ENCODE peak calls at places on chromosome 22, in six cellular contexts. One of them, this sample, is unnamed.

GRCh38 chr22:39277135-39277607 is 32.4 kb upstream of the PDGFB start:
- DNase-seq in HCT116: no peak
- DNase-seq in neural progenitor cell: no peak
- DNase-seq in PC-3: peak; percentile 73
- DNase-seq in H1: no peak
- DNase-seq in mammary epithelial cell: peak; percentile 45
- DNase-seq in this sample: no peak

GRCh38 chr22:17990942-17991341 is 33.4 kb downstream of the MICAL3 start:
- DNase-seq in H1: no peak
- DNase-seq in PC-3: no peak
- DNase-seq in HCT116: no peak
- DNase-seq in mammary epithelial cell: no peak
- DNase-seq in neural progenitor cell: no peak
- DNase-seq in this sample: no peak

GRCh38 chr22:43303166-43303565 is 40.0 kb downstream of the SCUBE1 start:
- DNase-seq in H1: no peak
- DNase-seq in PC-3: no peak
- DNase-seq in neural progenitor cell: no peak
- DNase-seq in HCT116: no peak
- DNase-seq in mammary epithelial cell: no peak
- DNase-seq in this sample: no peak

GRCh38 chr22:38327805-38328204 is 10.6 kb upstream of the CSNK1E start:
- DNase-seq in PC-3: peak; percentile 61
- DNase-seq in mammary epithelial cell: peak; percentile 94
- DNase-seq in neural progenitor cell: no peak
- DNase-seq in H1: no peak
- DNase-seq in HCT116: no peak
- DNase-seq in this sample: no peak

GRCh38 chr22:50712341-50713007 is 25.5 kb upstream of the ACR start:
- DNase-seq in H1: no peak
- DNase-seq in PC-3: no peak
- DNase-seq in neural progenitor cell: no peak
- DNase-seq in HCT116: no peak
- DNase-seq in mammary epithelial cell: no peak
- DNase-seq in this sample: peak; percentile 31

GRCh38 chr22:11629661-11630385 is 3898.2 kb upstream of the OR11H1 start:
- DNase-seq in neural progenitor cell: no peak
- DNase-seq in H1: no peak
- DNase-seq in HCT116: no peak
- DNase-seq in PC-3: no peak
- DNase-seq in mammary epithelial cell: no peak
- DNase-seq in this sample: no peak

GRCh38 chr22:38289583-38290082 is 16.8 kb upstream of the TMEM184B start:
- DNase-seq in HCT116: no peak
- DNase-seq in PC-3: no peak
- DNase-seq in H1: no peak
- DNase-seq in mammary epithelial cell: no peak
- DNase-seq in neural progenitor cell: no peak
- DNase-seq in this sample: no peak

GRCh38 chr22:25013634-25014033 is 61.1 kb downstream of the KIAA1671 start:
- DNase-seq in mammary epithelial cell: peak; percentile 52
- DNase-seq in neural progenitor cell: no peak
- DNase-seq in H1: no peak
- DNase-seq in HCT116: no peak
- DNase-seq in PC-3: peak; percentile 68
- DNase-seq in this sample: no peak

GRCh38 chr22:28907311-28908008 is 24.1 kb downstream of the ZNRF3 start:
- DNase-seq in mammary epithelial cell: no peak
- DNase-seq in H1: no peak
- DNase-seq in PC-3: no peak
- DNase-seq in neural progenitor cell: no peak
- DNase-seq in HCT116: no peak
- DNase-seq in this sample: no peak

GRCh38 chr22:34976474-34976873 is 89.5 kb upstream of the ISX start:
- DNase-seq in neural progenitor cell: no peak
- DNase-seq in PC-3: no peak
- DNase-seq in H1: no peak
- DNase-seq in HCT116: no peak
- DNase-seq in mammary epithelial cell: no peak
- DNase-seq in this sample: no peak

GRCh38 chr22:49704345-49705215 is 123.1 kb downstream of the BRD1 start:
- DNase-seq in PC-3: no peak
- DNase-seq in HCT116: no peak
- DNase-seq in H1: no peak
- DNase-seq in mammary epithelial cell: no peak
- DNase-seq in neural progenitor cell: no peak
- DNase-seq in this sample: peak; percentile 37

GRCh38 chr22:44486538-44486937 is 11.5 kb downstream of the RTL6 start:
- DNase-seq in H1: no peak
- DNase-seq in neural progenitor cell: no peak
- DNase-seq in PC-3: no peak
- DNase-seq in HCT116: no peak
- DNase-seq in mammary epithelial cell: no peak
- DNase-seq in this sample: no peak

GRCh38 chr22:24039046-24039445 is 27.9 kb downstream of the CABIN1 start:
- DNase-seq in PC-3: no peak
- DNase-seq in neural progenitor cell: no peak
- DNase-seq in mammary epithelial cell: no peak
- DNase-seq in H1: no peak
- DNase-seq in HCT116: no peak
- DNase-seq in this sample: peak; percentile 3

GRCh38 chr22:49828599-49828965 is 909 bp upstream of the BRD1 start:
- DNase-seq in mammary epithelial cell: no peak
- DNase-seq in PC-3: no peak
- DNase-seq in neural progenitor cell: no peak
- DNase-seq in H1: no peak
- DNase-seq in HCT116: no peak
- DNase-seq in this sample: no peak

GRCh38 chr22:17115311-17115710 is 5.8 kb downstream of the TMEM121B start:
- DNase-seq in mammary epithelial cell: no peak
- DNase-seq in PC-3: no peak
- DNase-seq in HCT116: no peak
- DNase-seq in H1: no peak
- DNase-seq in neural progenitor cell: no peak
- DNase-seq in this sample: no peak

GRCh38 chr22:32785636-32786418 is 15.7 kb upstream of the TIMP3 start:
- DNase-seq in HCT116: no peak
- DNase-seq in neural progenitor cell: no peak
- DNase-seq in mammary epithelial cell: no peak
- DNase-seq in H1: no peak
- DNase-seq in PC-3: no peak
- DNase-seq in this sample: no peak

GRCh38 chr22:49958462-49958921 is 2.1 kb upstream of the PIM3 start:
- DNase-seq in neural progenitor cell: no peak
- DNase-seq in mammary epithelial cell: no peak
- DNase-seq in H1: no peak
- DNase-seq in PC-3: no peak
- DNase-seq in HCT116: no peak
- DNase-seq in this sample: no peak

GRCh38 chr22:45998638-45999378 is 21.8 kb upstream of the WNT7B start:
- DNase-seq in neural progenitor cell: no peak
- DNase-seq in H1: no peak
- DNase-seq in HCT116: no peak
- DNase-seq in PC-3: no peak
- DNase-seq in mammary epithelial cell: no peak
- DNase-seq in this sample: no peak

GRCh38 chr22:30297276-30298004 is 8.1 kb upstream of the CASTOR1 start:
- DNase-seq in mammary epithelial cell: no peak
- DNase-seq in HCT116: no peak
- DNase-seq in neural progenitor cell: no peak
- DNase-seq in H1: no peak
- DNase-seq in PC-3: no peak
- DNase-seq in this sample: no peak

GRCh38 chr22:46583571-46583970 is 36.6 kb upstream of the GRAMD4 start:
- DNase-seq in HCT116: no peak
- DNase-seq in H1: no peak
- DNase-seq in PC-3: no peak
- DNase-seq in neural progenitor cell: no peak
- DNase-seq in mammary epithelial cell: no peak
- DNase-seq in this sample: peak; percentile 35

GRCh38 chr22:41841085-41841712 is 8.3 kb downstream of the SREBF2 start:
- DNase-seq in HCT116: no peak
- DNase-seq in mammary epithelial cell: no peak
- DNase-seq in PC-3: peak; percentile 60
- DNase-seq in H1: no peak
- DNase-seq in neural progenitor cell: no peak
- DNase-seq in this sample: no peak

GRCh38 chr22:23256986-23257888 is 76.9 kb downstream of the BCR start:
- DNase-seq in PC-3: no peak
- DNase-seq in mammary epithelial cell: peak; percentile 32
- DNase-seq in HCT116: no peak
- DNase-seq in H1: no peak
- DNase-seq in neural progenitor cell: no peak
- DNase-seq in this sample: no peak

GRCh38 chr22:38313384-38313955 is 3.8 kb downstream of the CSNK1E start:
- DNase-seq in mammary epithelial cell: peak; percentile 90
- DNase-seq in PC-3: peak; percentile 73
- DNase-seq in HCT116: no peak
- DNase-seq in neural progenitor cell: peak; percentile 39
- DNase-seq in H1: no peak
- DNase-seq in this sample: no peak

GRCh38 chr22:45290410-45290936 is 5.7 kb downstream of the UPK3A start:
- DNase-seq in PC-3: peak; percentile 64
- DNase-seq in H1: no peak
- DNase-seq in neural progenitor cell: peak; percentile 69
- DNase-seq in mammary epithelial cell: peak; percentile 67
- DNase-seq in HCT116: peak; percentile 64
- DNase-seq in this sample: peak; percentile 77

GRCh38 chr22:22167791-22168189 is 76.8 kb upstream of the VPREB1 start:
- DNase-seq in H1: no peak
- DNase-seq in neural progenitor cell: no peak
- DNase-seq in mammary epithelial cell: no peak
- DNase-seq in HCT116: no peak
- DNase-seq in PC-3: no peak
- DNase-seq in this sample: no peak

GRCh38 chr22:22161924-22162851 is 82.4 kb upstream of the VPREB1 start:
- DNase-seq in mammary epithelial cell: no peak
- DNase-seq in PC-3: no peak
- DNase-seq in HCT116: no peak
- DNase-seq in H1: no peak
- DNase-seq in neural progenitor cell: no peak
- DNase-seq in this sample: no peak

GRCh38 chr22:22166941-22167713 is 77.5 kb upstream of the VPREB1 start:
- DNase-seq in neural progenitor cell: no peak
- DNase-seq in HCT116: no peak
- DNase-seq in mammary epithelial cell: no peak
- DNase-seq in PC-3: no peak
- DNase-seq in H1: no peak
- DNase-seq in this sample: no peak

GRCh38 chr22:22165936-22166710 is 78.5 kb upstream of the VPREB1 start:
- DNase-seq in HCT116: no peak
- DNase-seq in H1: no peak
- DNase-seq in mammary epithelial cell: no peak
- DNase-seq in neural progenitor cell: no peak
- DNase-seq in PC-3: no peak
- DNase-seq in this sample: no peak

GRCh38 chr22:22164541-22165272 is 79.9 kb upstream of the VPREB1 start:
- DNase-seq in neural progenitor cell: peak; percentile 19
- DNase-seq in H1: no peak
- DNase-seq in PC-3: no peak
- DNase-seq in mammary epithelial cell: no peak
- DNase-seq in HCT116: no peak
- DNase-seq in this sample: no peak
- H3K27me3 ChIP-seq in neural progenitor cell: peaks cover 92% of the 10 kb centered on the region
- H3K27me3 ChIP-seq in H1: peaks cover 83% of the 10 kb centered on the region
- H3K27me3 ChIP-seq in PC-3: peaks cover 16% of the 10 kb centered on the region
- H3K27me3 ChIP-seq in mammary epithelial cell: no peaks in the 10 kb centered on the region
- H3K27me3 ChIP-seq in HCT116: peaks cover 8% of the 10 kb centered on the region
- H3K27me3 ChIP-seq in this sample: peaks cover 84% of the 10 kb centered on the region

GRCh38 chr22:19396561-19396933 is 35.0 kb downstream of the HIRA start:
- DNase-seq in H1: no peak
- DNase-seq in mammary epithelial cell: no peak
- DNase-seq in PC-3: no peak
- DNase-seq in neural progenitor cell: no peak
- DNase-seq in HCT116: no peak
- DNase-seq in this sample: no peak
- H3K9ac ChIP-seq in H1: no peak overlapping the region
- H3K9ac ChIP-seq in mammary epithelial cell: no peak overlapping the region
- H3K9ac ChIP-seq in PC-3: no peak overlapping the region
- H3K9ac ChIP-seq in neural progenitor cell: no peak overlapping the region
- H3K9ac ChIP-seq in HCT116: no peak overlapping the region
- H3K9ac ChIP-seq in this sample: no peak overlapping the region

GRCh38 chr22:36982136-36982535 is 37.1 kb downstream of the TST start:
- DNase-seq in mammary epithelial cell: no peak
- DNase-seq in H1: no peak
- DNase-seq in HCT116: no peak
- DNase-seq in PC-3: no peak
- DNase-seq in neural progenitor cell: peak; percentile 23
- DNase-seq in this sample: no peak

GRCh38 chr22:36988075-36988474 is 31.2 kb downstream of the TST start:
- DNase-seq in neural progenitor cell: no peak
- DNase-seq in mammary epithelial cell: no peak
- DNase-seq in H1: no peak
- DNase-seq in HCT116: no peak
- DNase-seq in PC-3: no peak
- DNase-seq in this sample: no peak

GRCh38 chr22:36991220-36991619 is 28.0 kb downstream of the TST start:
- DNase-seq in mammary epithelial cell: no peak
- DNase-seq in H1: no peak
- DNase-seq in PC-3: no peak
- DNase-seq in neural progenitor cell: no peak
- DNase-seq in HCT116: no peak
- DNase-seq in this sample: peak; percentile 67

GRCh38 chr22:36985490-36985889 is 33.8 kb downstream of the TST start:
- DNase-seq in HCT116: no peak
- DNase-seq in H1: no peak
- DNase-seq in mammary epithelial cell: no peak
- DNase-seq in neural progenitor cell: no peak
- DNase-seq in PC-3: no peak
- DNase-seq in this sample: no peak

DNA sequence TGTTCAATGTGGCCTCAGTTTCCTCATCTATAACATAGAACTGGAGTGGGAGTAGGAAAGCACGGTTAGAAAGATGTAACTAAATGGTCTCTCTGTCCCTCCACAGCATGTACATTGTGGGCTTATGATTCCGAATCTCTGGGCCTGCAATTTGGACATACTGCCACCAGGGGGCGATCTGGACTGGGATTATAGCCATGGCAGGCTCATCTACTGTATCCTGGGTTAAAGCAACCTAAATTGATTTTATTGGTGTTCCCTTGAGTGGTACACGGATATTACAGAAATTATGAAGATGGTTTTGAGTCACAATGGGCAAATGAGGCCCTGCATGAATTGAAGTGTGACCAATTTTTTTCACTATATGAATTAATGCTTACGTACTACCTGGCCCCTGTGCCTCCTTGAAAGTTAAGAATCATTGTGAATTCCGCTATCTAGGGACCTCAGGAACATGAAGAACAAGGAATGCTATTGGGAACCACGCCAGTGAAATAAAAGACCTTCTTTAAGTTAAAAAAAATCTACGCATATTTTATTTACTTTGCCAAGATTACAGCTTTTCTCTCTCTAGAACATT is 32.9 kb downstream of the TST start:
- DNase-seq in mammary epithelial cell: no peak
- DNase-seq in PC-3: peak; percentile 65
- DNase-seq in neural progenitor cell: peak; percentile 21
- DNase-seq in HCT116: no peak
- DNase-seq in H1: no peak
- DNase-seq in this sample: peak; percentile 85
- TF ChIP-seq CTCF in mammary epithelial cell: peak; percentile 80
- TF ChIP-seq CTCF in PC-3: peak; percentile 86
- TF ChIP-seq CTCF in neural progenitor cell: peak; percentile 77
- TF ChIP-seq CTCF in HCT116: peak; percentile 64
- TF ChIP-seq CTCF in H1: peak; percentile 77
- TF ChIP-seq CTCF in this sample: peak; percentile 94

GRCh38 chr22:26314171-26314570 is 114.9 kb upstream of the ASPHD2 start:
- DNase-seq in mammary epithelial cell: no peak
- DNase-seq in PC-3: no peak
- DNase-seq in neural progenitor cell: no peak
- DNase-seq in H1: no peak
- DNase-seq in HCT116: no peak
- DNase-seq in this sample: no peak
- H3K27me3 ChIP-seq in mammary epithelial cell: no peaks in the 10 kb centered on the region
- H3K27me3 ChIP-seq in PC-3: peaks cover 22% of the 10 kb centered on the region
- H3K27me3 ChIP-seq in neural progenitor cell: peaks cover 15% of the 10 kb centered on the region
- H3K27me3 ChIP-seq in H1: no peaks in the 10 kb centered on the region
- H3K27me3 ChIP-seq in HCT116: peaks cover 65% of the 10 kb centered on the region
- H3K27me3 ChIP-seq in this sample: no peaks in the 10 kb centered on the region

This sample was measured in endodermal cell.